ENCODE peak calls at places on chromosome 2, in ten cellular contexts. D is pancreas; Z is sigmoid colon; Q is fibroblast of mammary gland; N is HCT116; Y is WERI-Rb-1; R is activated CD4-positive, alpha-beta T cell treated with anti-CD3 and anti-CD28 coated beads, Interleukin-2, amount 50 U/mL, for 4 hours; I is stimulated activated CD4-positive, alpha-beta T cell treated with anti-CD3 and anti-CD28 coated beads, Interleukin-4, amount 100 ng/mL, for 48 hours; A is aorta; X is NAMALWA. S is an unnamed sample.

GRCh38 chr2:214203744-214204289 is 207.0 kb upstream of the VWC2L start:
- DNase-seq in N (no peak), I (no peak), A (peak), X (no peak), D (no peak), R (no peak), Z (no peak), Q (peak), Y (peak), S (peak)

GRCh38 chr2:54771166-54771565 is 47.7 kb downstream of the EML6 start:
- DNase-seq in A (no peak), Y (no peak), Q (peak), N (peak), I (no peak), Z (no peak), R (no peak), D (no peak), X (no peak), S (no peak)

GRCh38 chr2:48347712-48348111 is 182.2 kb upstream of the STON1 start:
- DNase-seq in Y (no peak), I (no peak), Z (no peak), D (no peak), Q (no peak), R (no peak), X (no peak), A (no peak), N (no peak), S (no peak)

GRCh38 chr2:46369783-46370182 is 72.6 kb downstream of the EPAS1 start:
- DNase-seq in Z (no peak), R (no peak), A (no peak), X (no peak), D (no peak), Q (no peak), Y (no peak), I (no peak), N (no peak), S (no peak)

GRCh38 chr2:47299555-47299954 is 103.4 kb upstream of the MSH2 start:
- DNase-seq in Z (no peak), D (no peak), R (no peak), A (no peak), Q (peak), N (no peak), Y (no peak), X (no peak), I (no peak), S (no peak)

GRCh38 chr2:104846182-104846954 is 7.5 kb upstream of the POU3F3 start:
- DNase-seq in R (no peak), D (no peak), A (no peak), Q (no peak), I (no peak), Y (no peak), N (no peak), Z (no peak), X (no peak), S (no peak)

GRCh38 chr2:18976112-18976961 is 382.1 kb downstream of the OSR1 start:
- DNase-seq in D (no peak), Z (peak), X (peak), A (peak), N (no peak), R (no peak), Q (peak), Y (no peak), I (no peak), S (no peak)

GRCh38 chr2:205762883-205763282 is 80.6 kb downstream of the NRP2 start:
- DNase-seq in Y (no peak), Z (no peak), N (no peak), A (no peak), Q (no peak), X (no peak), D (no peak), R (no peak), I (no peak), S (no peak)

GRCh38 chr2:2902551-2903216 is 474.9 kb downstream of the EIPR1 start:
- DNase-seq in A (no peak), D (no peak), N (no peak), Z (no peak), R (no peak), I (no peak), X (no peak), Q (no peak), Y (no peak), S (no peak)

GRCh38 chr2:170525566-170525900 is 189.6 kb upstream of the SP5 start:
- DNase-seq in X (no peak), Q (peak), Z (peak), R (no peak), D (no peak), Y (no peak), I (no peak), N (peak), A (peak), S (no peak)

GRCh38 chr2:176446718-176447414 is 177.6 kb downstream of the MTX2 start:
- DNase-seq in Y (no peak), N (no peak), Q (peak), R (no peak), D (no peak), A (no peak), I (no peak), X (peak), Z (no peak), S (no peak)

GRCh38 chr2:23498941-23499340 is 114.0 kb downstream of the KLHL29 start:
- DNase-seq in Y (no peak), Q (peak), I (no peak), X (no peak), N (no peak), D (no peak), Z (no peak), A (no peak), R (no peak), S (no peak)

GRCh38 chr2:138122891-138123290 is 158.6 kb downstream of the HNMT start:
- DNase-seq in Y (no peak), R (no peak), I (no peak), X (no peak), A (no peak), D (no peak), Q (peak), Z (no peak), N (no peak), S (no peak)

S was measured in H9.